ENCODE peak calls at places on chromosomes 2 and 18, in five cellular contexts. One of them, this sample, is unnamed. For H3K27me3 and H3K9me3, the result is how much of the 10 kb centered on the place peaks cover.

GRCh38 chr2:53508667-53509066 is 258.9 kb upstream of the CHAC2 start:
- DNase-seq in tibial artery: no peak
- DNase-seq in lower lobe of right lung: no peak
- DNase-seq in NT2/D1: no peak
- DNase-seq in left lung: no peak
- DNase-seq in this sample: no peak

GRCh38 chr2:235334179-235334578 is 159.7 kb upstream of the AGAP1 start:
- DNase-seq in tibial artery: no peak
- DNase-seq in lower lobe of right lung: no peak
- DNase-seq in NT2/D1: no peak
- DNase-seq in left lung: no peak
- DNase-seq in this sample: no peak

GRCh38 chr2:63662028-63662804 is 73.5 kb downstream of the MDH1 start:
- DNase-seq in tibial artery: no peak
- DNase-seq in lower lobe of right lung: no peak
- DNase-seq in NT2/D1: no peak
- DNase-seq in left lung: no peak
- DNase-seq in this sample: no peak

GRCh38 chr2:182372661-182373060 is 54.2 kb downstream of the PDE1A start:
- DNase-seq in tibial artery: peak
- DNase-seq in lower lobe of right lung: no peak
- DNase-seq in NT2/D1: no peak
- DNase-seq in left lung: no peak
- DNase-seq in this sample: no peak

GRCh38 chr2:222973237-222973636 is 78.8 kb upstream of the KCNE4 start:
- DNase-seq in tibial artery: no peak
- DNase-seq in lower lobe of right lung: no peak
- DNase-seq in NT2/D1: no peak
- DNase-seq in left lung: no peak
- DNase-seq in this sample: no peak

GRCh38 chr2:207801259-207801658 is 31.6 kb upstream of the FZD5 start:
- DNase-seq in tibial artery: no peak
- DNase-seq in lower lobe of right lung: no peak
- DNase-seq in NT2/D1: no peak
- DNase-seq in left lung: no peak
- DNase-seq in this sample: no peak

GRCh38 chr2:83572400-83572799 is 886.7 kb downstream of the SUCLG1 start:
- DNase-seq in tibial artery: no peak
- DNase-seq in lower lobe of right lung: no peak
- DNase-seq in NT2/D1: no peak
- DNase-seq in left lung: no peak
- DNase-seq in this sample: no peak

GRCh38 chr2:24342110-24342910 is 18.0 kb downstream of the ITSN2 start:
- DNase-seq in tibial artery: no peak
- DNase-seq in lower lobe of right lung: no peak
- DNase-seq in NT2/D1: no peak
- DNase-seq in left lung: no peak
- DNase-seq in this sample: no peak

GRCh38 chr2:139162456-139162855 is 382.3 kb upstream of the NXPH2 start:
- DNase-seq in tibial artery: no peak
- DNase-seq in lower lobe of right lung: no peak
- DNase-seq in NT2/D1: no peak
- DNase-seq in left lung: no peak
- DNase-seq in this sample: no peak

GRCh38 chr2:236309669-236310029 is 45.4 kb upstream of the ASB18 start:
- DNase-seq in tibial artery: no peak
- DNase-seq in lower lobe of right lung: no peak
- DNase-seq in NT2/D1: peak
- DNase-seq in left lung: no peak
- DNase-seq in this sample: no peak

GRCh38 chr18:6816154-6816553 is 86.6 kb downstream of the ARHGAP28 start:
- DNase-seq in tibial artery: no peak
- DNase-seq in lower lobe of right lung: no peak
- DNase-seq in NT2/D1: no peak
- DNase-seq in left lung: no peak
- DNase-seq in this sample: no peak

GRCh38 chr2:98087447-98088065 is 589 bp downstream of the VWA3B start:
- DNase-seq in tibial artery: no peak
- DNase-seq in lower lobe of right lung: no peak
- DNase-seq in NT2/D1: no peak
- DNase-seq in left lung: no peak
- DNase-seq in this sample: no peak

GRCh38 chr2:98085649-98086048 is 1.3 kb upstream of the VWA3B start:
- DNase-seq in tibial artery: no peak
- DNase-seq in lower lobe of right lung: no peak
- DNase-seq in NT2/D1: no peak
- DNase-seq in left lung: no peak
- DNase-seq in this sample: no peak

GRCh38 chr2:98084869-98085238 is 2.1 kb upstream of the VWA3B start:
- DNase-seq in tibial artery: no peak
- DNase-seq in lower lobe of right lung: no peak
- DNase-seq in NT2/D1: no peak
- DNase-seq in left lung: no peak
- DNase-seq in this sample: no peak

GRCh38 chr2:98088261-98088660 is 1.3 kb downstream of the VWA3B start:
- DNase-seq in tibial artery: no peak
- DNase-seq in lower lobe of right lung: peak
- DNase-seq in NT2/D1: no peak
- DNase-seq in left lung: no peak
- DNase-seq in this sample: no peak

GRCh38 chr2:98086491-98087446 is at the start of gene VWA3B:
- DNase-seq in tibial artery: peak
- DNase-seq in lower lobe of right lung: peak
- DNase-seq in NT2/D1: peak
- DNase-seq in left lung: peak
- DNase-seq in this sample: no peak
- H3K27me3 ChIP-seq in tibial artery: under half
- H3K27me3 ChIP-seq in lower lobe of right lung: under half
- H3K27me3 ChIP-seq in NT2/D1: under half
- H3K27me3 ChIP-seq in left lung: under half
- H3K27me3 ChIP-seq in this sample: under half

DNA sequence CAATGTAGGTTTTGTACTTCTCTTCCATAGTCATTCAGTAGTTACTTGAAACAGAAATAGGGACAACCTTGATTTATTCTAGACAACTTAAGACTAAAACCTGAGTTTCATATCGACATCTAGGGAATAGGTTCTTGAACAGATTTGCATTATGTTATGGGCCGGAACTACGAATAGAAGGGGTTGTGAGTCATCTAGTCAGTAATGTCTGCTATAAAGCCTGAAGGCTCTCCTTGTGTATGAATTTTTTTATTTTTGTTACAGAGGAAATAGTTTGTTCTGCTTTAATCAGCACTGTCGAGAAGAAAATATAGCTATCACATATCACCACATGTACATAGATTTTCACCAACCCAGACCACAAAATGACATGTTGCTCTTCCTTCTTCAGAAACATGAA is 17.3 kb upstream of the TRIM43 start:
- DNase-seq in tibial artery: no peak
- DNase-seq in lower lobe of right lung: no peak
- DNase-seq in NT2/D1: no peak
- DNase-seq in left lung: no peak
- DNase-seq in this sample: no peak
- H3K9me3 ChIP-seq in tibial artery: under half
- H3K9me3 ChIP-seq in lower lobe of right lung: under half
- H3K9me3 ChIP-seq in NT2/D1: under half
- H3K9me3 ChIP-seq in left lung: under half
- H3K9me3 ChIP-seq in this sample: under half

GRCh38 chr2:202015035-202015345 is 18.7 kb upstream of the FZD7 start:
- DNase-seq in tibial artery: no peak
- DNase-seq in lower lobe of right lung: no peak
- DNase-seq in NT2/D1: no peak
- DNase-seq in left lung: no peak
- DNase-seq in this sample: no peak

GRCh38 chr2:202014328-202015034 is 19.2 kb upstream of the FZD7 start:
- DNase-seq in tibial artery: no peak
- DNase-seq in lower lobe of right lung: no peak
- DNase-seq in NT2/D1: no peak
- DNase-seq in left lung: no peak
- DNase-seq in this sample: no peak

GRCh38 chr2:202017940-202018339 is 15.7 kb upstream of the FZD7 start:
- DNase-seq in tibial artery: no peak
- DNase-seq in lower lobe of right lung: no peak
- DNase-seq in NT2/D1: no peak
- DNase-seq in left lung: no peak
- DNase-seq in this sample: no peak

GRCh38 chr2:202015471-202015870 is 18.2 kb upstream of the FZD7 start:
- DNase-seq in tibial artery: no peak
- DNase-seq in lower lobe of right lung: no peak
- DNase-seq in NT2/D1: no peak
- DNase-seq in left lung: no peak
- DNase-seq in this sample: no peak

GRCh38 chr2:202016579-202017227 is 17.0 kb upstream of the FZD7 start:
- DNase-seq in tibial artery: no peak
- DNase-seq in lower lobe of right lung: no peak
- DNase-seq in NT2/D1: no peak
- DNase-seq in left lung: no peak
- DNase-seq in this sample: no peak
- H3K4me3 ChIP-seq in tibial artery: no peak
- H3K4me3 ChIP-seq in lower lobe of right lung: no peak
- H3K4me3 ChIP-seq in NT2/D1: no peak
- H3K4me3 ChIP-seq in left lung: no peak
- H3K4me3 ChIP-seq in this sample: no peak

DNA sequence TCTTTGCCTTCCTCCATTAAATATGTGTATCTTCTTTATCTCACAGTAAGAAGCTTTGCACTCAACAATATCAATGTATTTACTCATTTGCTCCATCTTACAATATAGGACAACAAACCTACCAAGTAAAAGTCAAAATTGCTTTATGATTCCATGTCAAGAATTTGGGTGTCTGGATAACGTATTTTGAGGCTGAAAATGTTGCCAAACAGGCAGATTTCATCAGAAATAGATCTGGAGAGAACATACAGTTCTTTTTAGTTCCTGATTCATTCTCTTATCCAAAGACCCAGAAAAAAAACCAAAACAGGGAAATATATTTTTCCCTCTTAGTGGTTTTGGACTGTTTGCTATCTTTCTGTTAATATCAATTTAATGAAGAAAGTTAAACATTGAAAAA is 621.1 kb downstream of the STK39 start:
- DNase-seq in tibial artery: no peak
- DNase-seq in lower lobe of right lung: no peak
- DNase-seq in NT2/D1: no peak
- DNase-seq in left lung: no peak
- DNase-seq in this sample: no peak
- H3K27me3 ChIP-seq in tibial artery: under half
- H3K27me3 ChIP-seq in lower lobe of right lung: under half
- H3K27me3 ChIP-seq in NT2/D1: under half
- H3K27me3 ChIP-seq in left lung: under half
- H3K27me3 ChIP-seq in this sample: under half

GRCh38 chr18:52131845-52132244 is 208.2 kb upstream of the DCC start:
- DNase-seq in tibial artery: no peak
- DNase-seq in lower lobe of right lung: no peak
- DNase-seq in NT2/D1: no peak
- DNase-seq in left lung: no peak
- DNase-seq in this sample: no peak

GRCh38 chr18:52136532-52136931 is 203.5 kb upstream of the DCC start:
- DNase-seq in tibial artery: no peak
- DNase-seq in lower lobe of right lung: no peak
- DNase-seq in NT2/D1: no peak
- DNase-seq in left lung: no peak
- DNase-seq in this sample: no peak

GRCh38 chr18:52130621-52131020 is 209.4 kb upstream of the DCC start:
- DNase-seq in tibial artery: no peak
- DNase-seq in lower lobe of right lung: no peak
- DNase-seq in NT2/D1: no peak
- DNase-seq in left lung: no peak
- DNase-seq in this sample: no peak
- H3K9me3 ChIP-seq in tibial artery: under half
- H3K9me3 ChIP-seq in lower lobe of right lung: under half
- H3K9me3 ChIP-seq in NT2/D1: under half
- H3K9me3 ChIP-seq in left lung: under half
- H3K9me3 ChIP-seq in this sample: under half

DNA sequence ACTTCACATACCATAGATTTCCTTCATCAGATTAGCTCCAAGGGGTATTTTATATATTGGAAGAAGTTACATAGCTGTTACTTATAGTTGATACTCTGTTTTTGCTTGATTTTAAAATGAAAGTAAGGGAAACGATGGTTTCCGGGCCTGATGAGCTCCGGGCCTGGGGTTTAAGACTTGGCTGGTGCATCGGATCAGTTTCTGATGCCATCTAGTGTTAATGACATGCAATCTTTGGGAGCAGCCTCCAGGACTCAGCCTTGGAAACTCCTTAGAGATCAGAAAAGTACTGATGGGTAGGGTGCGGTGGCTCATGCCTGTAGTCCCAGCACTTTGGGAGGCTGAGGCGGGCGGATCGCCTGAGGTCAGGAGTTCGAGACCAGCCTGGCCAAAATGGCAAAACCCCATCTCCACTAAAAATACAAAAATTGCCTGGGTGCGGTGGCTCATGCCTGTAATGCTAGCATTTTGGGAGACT is 47.1 kb upstream of the CNOT11 start:
- DNase-seq in tibial artery: peak
- DNase-seq in lower lobe of right lung: peak
- DNase-seq in NT2/D1: peak
- DNase-seq in left lung: no peak
- DNase-seq in this sample: no peak
- H3K4me3 ChIP-seq in tibial artery: peak
- H3K4me3 ChIP-seq in lower lobe of right lung: peak
- H3K4me3 ChIP-seq in NT2/D1: no peak
- H3K4me3 ChIP-seq in left lung: no peak
- H3K4me3 ChIP-seq in this sample: peak

DNA sequence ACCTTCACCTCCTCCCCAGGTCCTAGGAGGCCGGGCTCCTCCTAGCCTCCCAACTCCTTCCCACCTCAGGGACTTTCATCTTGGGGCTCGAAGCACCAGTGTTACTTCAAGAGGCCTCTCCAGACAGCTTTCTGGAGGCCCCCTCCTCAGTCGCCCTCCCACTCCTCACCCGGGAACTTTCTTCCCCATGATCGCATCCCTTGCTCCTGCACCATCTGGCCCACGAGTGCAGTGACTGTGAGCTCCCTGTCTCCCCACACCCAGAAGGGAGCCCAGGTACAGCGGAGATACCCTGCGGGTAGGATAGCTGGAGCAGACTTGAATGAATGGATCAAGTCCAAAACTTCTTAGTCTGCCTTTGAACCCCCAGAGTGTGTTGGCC is 6.1 kb downstream of the ERFE start:
- DNase-seq in tibial artery: no peak
- DNase-seq in lower lobe of right lung: no peak
- DNase-seq in NT2/D1: no peak
- DNase-seq in left lung: no peak
- DNase-seq in this sample: no peak
- H3K27me3 ChIP-seq in tibial artery: under half
- H3K27me3 ChIP-seq in lower lobe of right lung: under half
- H3K27me3 ChIP-seq in NT2/D1: half or more
- H3K27me3 ChIP-seq in left lung: under half
- H3K27me3 ChIP-seq in this sample: under half

This sample was measured in esophagus squamous epithelium.